ENCODE peak calls at places on chromosomes 6 and 20, in eight cellular contexts. One of them, this sample, is unnamed.

GRCh38 chr6:78770766-78771165 is 96.6 kb upstream of the IRAK1BP1 start:
- DNase-seq in pancreas: no peak
- DNase-seq in GM23338: peak
- DNase-seq in cardiac fibroblast: peak
- DNase-seq in cardiac muscle cell: no peak
- DNase-seq in foreskin fibroblast: no peak
- DNase-seq in Panc1: no peak
- DNase-seq in endodermal cell: no peak
- DNase-seq in this sample: no peak

GRCh38 chr6:79453558-79454042 is 83.6 kb downstream of the LCA5 start:
- DNase-seq in pancreas: no peak
- DNase-seq in GM23338: no peak
- DNase-seq in cardiac fibroblast: peak
- DNase-seq in cardiac muscle cell: no peak
- DNase-seq in foreskin fibroblast: peak
- DNase-seq in Panc1: no peak
- DNase-seq in endodermal cell: no peak
- DNase-seq in this sample: no peak

GRCh38 chr20:19986419-19986818 is 30.7 kb upstream of the NAA20 start:
- DNase-seq in pancreas: no peak
- DNase-seq in GM23338: no peak
- DNase-seq in cardiac fibroblast: peak
- DNase-seq in cardiac muscle cell: no peak
- DNase-seq in foreskin fibroblast: peak
- DNase-seq in Panc1: no peak
- DNase-seq in endodermal cell: no peak
- DNase-seq in this sample: no peak

GRCh38 chr20:36827541-36828279 is 48.2 kb upstream of the TLDC2 start:
- DNase-seq in pancreas: no peak
- DNase-seq in GM23338: no peak
- DNase-seq in cardiac fibroblast: no peak
- DNase-seq in cardiac muscle cell: no peak
- DNase-seq in foreskin fibroblast: no peak
- DNase-seq in Panc1: no peak
- DNase-seq in endodermal cell: no peak
- DNase-seq in this sample: no peak

GRCh38 chr6:32664827-32665362 is 1.6 kb downstream of the HLA-DQB1 start:
- DNase-seq in pancreas: no peak
- DNase-seq in GM23338: peak
- DNase-seq in cardiac fibroblast: no peak
- DNase-seq in cardiac muscle cell: peak
- DNase-seq in foreskin fibroblast: no peak
- DNase-seq in Panc1: no peak
- DNase-seq in endodermal cell: peak
- DNase-seq in this sample: peak

GRCh38 chr6:131101911-131102680 is 33.2 kb upstream of the AKAP7 start:
- DNase-seq in pancreas: no peak
- DNase-seq in GM23338: no peak
- DNase-seq in cardiac fibroblast: peak
- DNase-seq in cardiac muscle cell: no peak
- DNase-seq in foreskin fibroblast: no peak
- DNase-seq in Panc1: no peak
- DNase-seq in endodermal cell: no peak
- DNase-seq in this sample: no peak

GRCh38 chr6:4714961-4715501 is 61.2 kb upstream of the CDYL start:
- DNase-seq in pancreas: no peak
- DNase-seq in GM23338: no peak
- DNase-seq in cardiac fibroblast: no peak
- DNase-seq in cardiac muscle cell: no peak
- DNase-seq in foreskin fibroblast: no peak
- DNase-seq in Panc1: no peak
- DNase-seq in endodermal cell: no peak
- DNase-seq in this sample: no peak

GRCh38 chr6:148064406-148065134 is 278.1 kb upstream of the SASH1 start:
- DNase-seq in pancreas: no peak
- DNase-seq in GM23338: no peak
- DNase-seq in cardiac fibroblast: peak
- DNase-seq in cardiac muscle cell: peak
- DNase-seq in foreskin fibroblast: no peak
- DNase-seq in Panc1: no peak
- DNase-seq in endodermal cell: no peak
- DNase-seq in this sample: no peak

GRCh38 chr6:158706369-158706982 is 56.6 kb downstream of the SYTL3 start:
- DNase-seq in pancreas: peak
- DNase-seq in GM23338: peak
- DNase-seq in cardiac fibroblast: peak
- DNase-seq in cardiac muscle cell: peak
- DNase-seq in foreskin fibroblast: peak
- DNase-seq in Panc1: no peak
- DNase-seq in endodermal cell: peak
- DNase-seq in this sample: peak

DNA sequence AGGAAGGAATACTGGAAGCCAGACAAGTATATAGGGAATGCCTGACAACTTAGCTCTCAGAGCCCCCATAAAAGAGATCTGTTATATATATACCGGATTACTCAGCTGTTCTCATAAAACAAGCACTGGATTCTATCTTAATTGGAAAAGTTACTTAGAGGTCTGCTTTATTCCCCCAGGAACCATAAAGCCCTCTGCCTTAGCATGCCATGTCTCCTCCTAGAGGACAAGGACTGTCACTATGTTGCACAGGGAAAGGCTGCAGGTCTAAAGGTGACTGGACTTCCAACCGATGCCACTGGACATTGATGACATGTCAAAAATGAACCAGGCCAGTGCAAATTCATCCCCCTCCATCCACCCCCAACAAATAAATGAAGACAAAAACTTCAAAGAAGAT is 6.4 kb downstream of the EXOC2 start:
- DNase-seq in pancreas: no peak
- DNase-seq in GM23338: peak
- DNase-seq in cardiac fibroblast: peak
- DNase-seq in cardiac muscle cell: peak
- DNase-seq in foreskin fibroblast: no peak
- DNase-seq in Panc1: no peak
- DNase-seq in endodermal cell: no peak
- DNase-seq in this sample: no peak
- TF ChIP-seq CTCF in pancreas: no peak
- TF ChIP-seq CTCF in GM23338: peak
- TF ChIP-seq CTCF in cardiac fibroblast: peak
- TF ChIP-seq CTCF in cardiac muscle cell: peak
- TF ChIP-seq CTCF in foreskin fibroblast: peak
- TF ChIP-seq CTCF in Panc1: peak
- TF ChIP-seq CTCF in endodermal cell: peak
- TF ChIP-seq CTCF in this sample: no peak

DNA sequence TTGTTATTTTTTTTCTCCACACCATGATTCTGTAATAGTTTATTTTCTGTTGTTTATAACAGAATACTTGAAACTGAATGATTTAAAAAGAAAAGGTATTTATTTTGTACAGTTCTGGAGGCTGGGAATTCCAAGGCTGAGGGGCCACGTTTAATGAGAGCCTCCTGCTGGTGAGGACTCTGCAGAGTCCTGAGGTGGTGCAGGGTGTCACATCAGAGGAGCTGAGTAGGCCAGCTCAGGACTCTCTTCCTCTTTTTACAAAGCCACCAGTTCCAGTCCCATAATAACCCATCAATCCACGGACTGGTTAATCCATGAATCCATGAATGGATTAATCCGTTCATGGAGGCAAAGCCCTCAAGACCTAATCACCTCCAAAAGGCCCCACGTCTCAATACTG is 71.6 kb downstream of the TFAP2A start:
- DNase-seq in pancreas: no peak
- DNase-seq in GM23338: no peak
- DNase-seq in cardiac fibroblast: no peak
- DNase-seq in cardiac muscle cell: no peak
- DNase-seq in foreskin fibroblast: no peak
- DNase-seq in Panc1: no peak
- DNase-seq in endodermal cell: no peak
- DNase-seq in this sample: no peak
- TF ChIP-seq CTCF in pancreas: no peak
- TF ChIP-seq CTCF in GM23338: peak
- TF ChIP-seq CTCF in cardiac fibroblast: no peak
- TF ChIP-seq CTCF in cardiac muscle cell: no peak
- TF ChIP-seq CTCF in foreskin fibroblast: peak
- TF ChIP-seq CTCF in Panc1: no peak
- TF ChIP-seq CTCF in endodermal cell: peak
- TF ChIP-seq CTCF in this sample: no peak

GRCh38 chr6:14804001-14804401 is 441.9 kb upstream of the JARID2 start:
- DNase-seq in pancreas: no peak
- DNase-seq in GM23338: no peak
- DNase-seq in cardiac fibroblast: no peak
- DNase-seq in cardiac muscle cell: no peak
- DNase-seq in foreskin fibroblast: peak
- DNase-seq in Panc1: no peak
- DNase-seq in endodermal cell: no peak
- DNase-seq in this sample: peak
- TF ChIP-seq CTCF in pancreas: no peak
- TF ChIP-seq CTCF in GM23338: no peak
- TF ChIP-seq CTCF in cardiac fibroblast: no peak
- TF ChIP-seq CTCF in cardiac muscle cell: no peak
- TF ChIP-seq CTCF in foreskin fibroblast: no peak
- TF ChIP-seq CTCF in Panc1: no peak
- TF ChIP-seq CTCF in endodermal cell: no peak
- TF ChIP-seq CTCF in this sample: no peak

GRCh38 chr6:10414766-10415592 is at the start of gene TFAP2A:
- DNase-seq in pancreas: no peak
- DNase-seq in GM23338: peak
- DNase-seq in cardiac fibroblast: peak
- DNase-seq in cardiac muscle cell: no peak
- DNase-seq in foreskin fibroblast: peak
- DNase-seq in Panc1: no peak
- DNase-seq in endodermal cell: peak
- DNase-seq in this sample: no peak
- TF ChIP-seq CTCF in pancreas: no peak
- TF ChIP-seq CTCF in GM23338: no peak
- TF ChIP-seq CTCF in cardiac fibroblast: no peak
- TF ChIP-seq CTCF in cardiac muscle cell: peak
- TF ChIP-seq CTCF in foreskin fibroblast: peak
- TF ChIP-seq CTCF in Panc1: peak
- TF ChIP-seq CTCF in endodermal cell: peak
- TF ChIP-seq CTCF in this sample: no peak

DNA sequence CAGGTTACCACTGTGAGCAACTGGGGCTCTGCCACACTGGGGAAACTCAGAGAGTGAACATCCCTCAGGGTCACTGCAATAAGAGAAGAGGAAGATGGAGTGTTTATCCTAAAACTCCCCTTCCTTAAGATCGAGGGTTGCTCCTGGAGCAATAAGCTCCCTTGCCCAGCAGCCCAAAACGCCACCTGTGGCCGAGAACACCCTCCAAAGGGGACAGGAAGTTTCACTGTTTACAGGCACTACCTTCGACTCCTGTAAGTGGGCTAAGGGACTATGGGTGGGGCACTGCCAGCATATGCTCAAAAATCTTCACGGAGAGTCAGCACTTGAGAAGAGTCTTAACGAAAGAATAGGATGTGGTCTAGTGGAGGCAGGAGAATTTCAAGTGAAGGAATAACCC is 132.5 kb downstream of the FAXC start:
- DNase-seq in pancreas: no peak
- DNase-seq in GM23338: peak
- DNase-seq in cardiac fibroblast: no peak
- DNase-seq in cardiac muscle cell: no peak
- DNase-seq in foreskin fibroblast: no peak
- DNase-seq in Panc1: no peak
- DNase-seq in endodermal cell: peak
- DNase-seq in this sample: no peak
- TF ChIP-seq CTCF in pancreas: no peak
- TF ChIP-seq CTCF in GM23338: no peak
- TF ChIP-seq CTCF in cardiac fibroblast: no peak
- TF ChIP-seq CTCF in cardiac muscle cell: no peak
- TF ChIP-seq CTCF in foreskin fibroblast: no peak
- TF ChIP-seq CTCF in Panc1: no peak
- TF ChIP-seq CTCF in endodermal cell: peak
- TF ChIP-seq CTCF in this sample: no peak